ENCODE peak calls at places on chromosomes 6 and 20, in seven cellular contexts. X, O, R, V, G, A and E are unnamed samples.

GRCh38 chr20:48076247-48076646 is 291.0 kb upstream of the SULF2 start:
- DNase-seq in G (no peak), X (no peak), V (no peak), O (no peak), R (no peak), A (no peak), E (no peak)

GRCh38 chr6:33633462-33634158 is 12.5 kb downstream of the ITPR3 start:
- DNase-seq in A (no peak), V (peak; percentile 91), X (peak; percentile 63), O (peak; percentile 67), R (peak; percentile 73), G (no peak), E (peak; percentile 77)

GRCh38 chr20:58143531-58143930 is 84.9 kb downstream of the ANKRD60 start:
- DNase-seq in O (no peak), G (no peak), R (no peak), A (no peak), V (peak; percentile 33), X (no peak), E (no peak)

GRCh38 chr6:110563711-110564110 is 87.3 kb upstream of the SLC22A16 start:
- DNase-seq in V (no peak), R (no peak), A (no peak), X (no peak), O (no peak), G (no peak), E (no peak)

GRCh38 chr20:60046011-60046413 is 87.8 kb downstream of the CDH26 start:
- DNase-seq in A (peak; percentile 60), R (no peak), V (no peak), G (no peak), O (peak; percentile 40), X (peak; percentile 84), E (peak; percentile 70)

GRCh38 chr6:12022903-12023522 is 10.9 kb downstream of the HIVEP1 start:
- DNase-seq in R (no peak), O (peak; percentile 25), G (no peak), X (no peak), V (no peak), A (no peak), E (no peak)

GRCh38 chr6:33714385-33715040 is 3.0 kb upstream of the UQCC2 start:
- DNase-seq in R (no peak), V (peak; percentile 18), X (no peak), O (no peak), G (no peak), A (no peak), E (no peak)

GRCh38 chr20:11080776-11081406 is 407.1 kb upstream of the JAG1 start:
- DNase-seq in V (no peak), O (no peak), A (no peak), X (no peak), R (no peak), G (no peak), E (no peak)

GRCh38 chr20:23917024-23917725 is 37.6 kb upstream of the CST5 start:
- DNase-seq in X (no peak), O (no peak), G (no peak), V (no peak), R (no peak), A (no peak), E (no peak)

GRCh38 chr6:14211596-14211961 is 94.0 kb downstream of the CD83 start:
- DNase-seq in G (no peak), R (peak; percentile 42), A (no peak), X (peak; percentile 33), V (peak; percentile 75), O (peak; percentile 54), E (peak; percentile 59)

GRCh38 chr20:57618091-57618765 is 2.0 kb downstream of the ZBP1 start:
- DNase-seq in X (no peak), V (peak; percentile 60), R (no peak), O (no peak), G (no peak), A (peak; percentile 99), E (no peak)

GRCh38 chr6:138307352-138307751 is 70.4 kb upstream of the SMIM28 start:
- DNase-seq in A (peak; percentile 64), V (no peak), X (no peak), R (no peak), G (no peak), O (no peak), E (no peak)

GRCh38 chr20:45138451-45139300 is 14.4 kb upstream of the WFDC12 start:
- DNase-seq in R (peak; percentile 68), G (no peak), A (peak; percentile 62), O (peak; percentile 21), X (no peak), V (peak; percentile 90), E (no peak)

GRCh38 chr6:38169826-38170526 is 350.4 kb downstream of the ZFAND3 start:
- DNase-seq in X (no peak), R (no peak), A (no peak), G (no peak), O (no peak), V (no peak), E (no peak)

GRCh38 chr6:12313992-12314589 is 23.9 kb downstream of the EDN1 start:
- DNase-seq in O (no peak), G (no peak), R (no peak), V (no peak), X (peak; percentile 84), A (peak; percentile 100), E (peak; percentile 70)

GRCh38 chr6:16730720-16731502 is 30.3 kb downstream of the ATXN1 start:
- DNase-seq in V (no peak), O (peak; percentile 55), G (no peak), A (no peak), R (no peak), X (no peak), E (no peak)

GRCh38 chr6:165725201-165725600 is 62.2 kb upstream of the PDE10A start:
- DNase-seq in V (no peak), X (no peak), O (no peak), G (no peak), A (no peak), R (no peak), E (no peak)

GRCh38 chr20:45359406-45360148 is 3.4 kb upstream of the SYS1 start:
- DNase-seq in X (peak; percentile 60), A (no peak), O (peak; percentile 95), G (no peak), V (no peak), R (peak; percentile 25), E (no peak)

GRCh38 chr6:170434821-170435155 is 118.3 kb downstream of the PSMB1 start:
- DNase-seq in R (no peak), O (no peak), X (no peak), A (no peak), G (no peak), V (no peak), E (no peak)

GRCh38 chr20:10654630-10655029 is 19.2 kb downstream of the JAG1 start:
- DNase-seq in O (no peak), A (no peak), X (no peak), G (no peak), R (peak; percentile 78), V (no peak), E (no peak)

GRCh38 chr6:156862711-156863110 is 85.5 kb downstream of the ARID1B start:
- DNase-seq in V (no peak), A (no peak), X (no peak), R (no peak), G (no peak), O (no peak), E (no peak)

GRCh38 chr6:108837236-108837971 is 10.8 kb upstream of the ARMC2 start:
- DNase-seq in G (no peak), X (peak; percentile 25), O (peak; percentile 18), R (no peak), V (no peak), A (peak; percentile 33), E (no peak)

GRCh38 chr20:460707-461106 is 1.6 kb downstream of the TBC1D20 start:
- DNase-seq in R (no peak), A (no peak), O (peak; percentile 58), X (peak; percentile 48), G (no peak), V (no peak), E (peak; percentile 23)

GRCh38 chr20:52598306-52598705 is 373.9 kb upstream of the TSHZ2 start:
- DNase-seq in V (no peak), G (no peak), R (no peak), X (no peak), O (no peak), A (no peak), E (no peak)

GRCh38 chr20:768426-768978 is at the start of gene SLC52A3:
- DNase-seq in A (peak; percentile 97), G (no peak), R (no peak), X (no peak), O (no peak), V (peak; percentile 78), E (no peak)

GRCh38 chr6:39296745-39297640 is 17.2 kb downstream of the KCNK17 start:
- DNase-seq in R (no peak), G (no peak), O (no peak), V (no peak), X (no peak), A (no peak), E (peak; percentile 42)

GRCh38 chr6:31738048-31738979 is 1.5 kb upstream of the MSH5 start:
- DNase-seq in O (peak; percentile 84), R (peak; percentile 90), V (peak; percentile 66), X (peak; percentile 80), G (peak; percentile 59), A (peak; percentile 78), E (peak; percentile 88)

GRCh38 chr6:42454428-42454791 is 2.7 kb upstream of the TRERF1 start:
- DNase-seq in V (no peak), O (peak; percentile 76), R (no peak), G (no peak), A (no peak), X (no peak), E (peak; percentile 14)

GRCh38 chr20:2873747-2874041 is 413 bp downstream of the PTPRA start:
- DNase-seq in A (no peak), G (no peak), O (peak; percentile 50), X (no peak), V (peak; percentile 80), R (peak; percentile 71), E (no peak)

GRCh38 chr6:124007915-124008688 is 204.4 kb downstream of the NKAIN2 start:
- DNase-seq in G (no peak), X (no peak), A (peak; percentile 52), O (no peak), V (no peak), R (no peak), E (peak; percentile 2)

GRCh38 chr20:32451682-32452461 is 93.7 kb downstream of the ASXL1 start:
- DNase-seq in O (no peak), G (no peak), X (no peak), V (peak; percentile 51), R (no peak), A (no peak), E (no peak)
- TF ChIP-seq CTCF in O (no peak), G (no peak), X (no peak), V (no peak), R (no peak), A (no peak), E (no peak)

GRCh38 chr6:3162067-3162497 is 4.7 kb upstream of the TUBB2A start:
- DNase-seq in X (no peak), R (peak; percentile 36), O (peak; percentile 19), V (no peak), G (no peak), A (no peak), E (no peak)
- H3K4me3 ChIP-seq in X (peak overlapping the region; percentile 72), R (peak overlapping the region; percentile 56), O (peak overlapping the region; percentile 74), V (peak overlapping the region; percentile 70), G (peak overlapping the region; percentile 71), A (peak overlapping the region; percentile 58), E (peak overlapping the region; percentile 77)

GRCh38 chr6:90631046-90631445 is 44.2 kb upstream of the MAP3K7 start:
- DNase-seq in V (no peak), O (no peak), X (no peak), R (no peak), G (no peak), A (no peak), E (no peak)
- TF ChIP-seq CTCF in V (no peak), O (no peak), X (no peak), R (no peak), G (no peak), A (no peak), E (no peak)

GRCh38 chr6:30730611-30731435 is 10.7 kb downstream of the TUBB start:
- DNase-seq in G (no peak), R (peak; percentile 93), O (no peak), A (peak; percentile 89), V (peak; percentile 91), X (no peak), E (peak; percentile 69)
- H3K4me3 ChIP-seq in G (no peak overlapping the region), R (no peak overlapping the region), O (no peak overlapping the region), A (no peak overlapping the region), V (no peak overlapping the region), X (no peak overlapping the region), E (no peak overlapping the region)